ENCODE peak calls at places on chromosomes 16 and 17, in six cellular contexts. J is neural crest cell, D is upper lobe of right lung, W is B cell, V is H9, E is AG04450. K is an unnamed sample.

GRCh38 chr17:80360396-80360795 is 54.6 kb upstream of the ENDOV start:
- DNase-seq in V (no peak), D (no peak), E (no peak), W (no peak), J (no peak), K (no peak)

GRCh38 chr17:49971199-49971847 is 2.3 kb downstream of the DLX4 start:
- DNase-seq in V (no peak), W (no peak), D (no peak), J (no peak), E (no peak), K (no peak)

GRCh38 chr17:78538033-78538776 is 39.0 kb downstream of the DNAH17 start:
- DNase-seq in J (no peak), D (peak), V (no peak), W (no peak), E (no peak), K (peak)

GRCh38 chr17:19728114-19728495 is 11.7 kb upstream of the SLC47A2 start:
- DNase-seq in E (peak), W (no peak), D (peak), J (no peak), V (no peak), K (peak)

GRCh38 chr17:39174907-39175694 is 9.1 kb upstream of the ARL5C start:
- DNase-seq in J (peak), E (no peak), V (peak), W (peak), D (peak), K (peak)

GRCh38 chr17:50110591-50111349 is 15.6 kb downstream of the PDK2 start:
- DNase-seq in V (no peak), E (no peak), W (no peak), J (no peak), D (no peak), K (no peak)

GRCh38 chr16:24253192-24253591 is 2.9 kb upstream of the CACNG3 start:
- DNase-seq in E (no peak), V (peak), J (peak), W (peak), D (no peak), K (peak)

GRCh38 chr17:30379303-30380105 is 777 bp downstream of the CPD start:
- DNase-seq in W (no peak), J (no peak), E (no peak), D (peak), V (peak), K (peak)

GRCh38 chr17:35496470-35497290 is 40.8 kb downstream of the SLFN12L start:
- DNase-seq in E (no peak), V (peak), W (no peak), J (no peak), D (no peak), K (no peak)

GRCh38 chr16:59164461-59164860 is 430.3 kb upstream of the GOT2 start:
- DNase-seq in E (no peak), J (peak), V (no peak), D (no peak), W (no peak), K (peak)

GRCh38 chr16:85724126-85724879 is 26.6 kb downstream of the C16orf74 start:
- DNase-seq in D (no peak), J (no peak), E (no peak), W (peak), V (no peak), K (no peak)

GRCh38 chr17:66952031-66952524 is 12.4 kb upstream of the CACNG4 start:
- DNase-seq in W (no peak), V (peak), E (peak), D (peak), J (no peak), K (peak)

GRCh38 chr16:68768170-68768569 is 31.1 kb downstream of the CDH1 start:
- DNase-seq in V (no peak), J (no peak), W (no peak), E (no peak), D (no peak), K (no peak)

GRCh38 chr16:11052080-11052808 is 107.9 kb downstream of the CLEC16A start:
- DNase-seq in E (no peak), W (peak), J (no peak), V (no peak), D (peak), K (no peak)

DNA sequence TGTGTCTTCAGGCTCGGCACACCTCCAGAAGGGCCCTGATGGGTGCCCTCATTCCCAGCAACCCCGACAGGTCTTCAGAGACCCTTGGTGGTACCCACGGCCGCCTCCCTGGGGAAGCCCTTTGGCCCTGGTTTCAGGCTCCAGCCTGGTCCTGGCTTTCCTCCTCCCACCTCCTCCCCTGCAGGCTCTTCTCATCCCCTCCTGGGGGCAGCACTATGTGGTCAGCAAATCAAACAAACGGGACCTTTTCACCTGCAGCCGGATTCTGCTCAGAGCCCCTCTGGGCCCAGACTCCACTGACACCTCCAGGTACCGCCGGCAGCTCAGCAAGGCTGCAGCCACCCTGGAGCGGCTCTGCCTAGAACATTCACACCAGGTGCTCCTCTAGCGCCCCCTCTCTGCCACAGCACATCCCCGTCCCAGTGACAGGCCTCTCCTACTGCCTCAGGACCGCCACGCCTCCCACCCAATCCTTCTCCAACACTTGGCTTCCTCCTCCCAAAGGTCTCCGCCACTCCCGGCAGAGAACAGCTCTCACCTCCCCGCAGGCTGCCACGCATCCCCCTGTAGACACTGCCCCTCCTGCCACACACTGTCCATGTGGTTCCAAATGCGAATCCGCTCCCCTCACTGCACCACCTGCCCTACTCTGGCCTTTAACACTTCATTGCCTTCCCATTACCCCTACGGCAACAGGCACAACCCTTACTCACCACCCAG is 12.0 kb downstream of the CORO7 start:
- DNase-seq in W (no peak), E (no peak), V (peak), D (peak), J (peak), K (peak)
- TF ChIP-seq CTCF in W (peak), E (peak), V (peak), D (peak), J (peak), K (peak)

DNA sequence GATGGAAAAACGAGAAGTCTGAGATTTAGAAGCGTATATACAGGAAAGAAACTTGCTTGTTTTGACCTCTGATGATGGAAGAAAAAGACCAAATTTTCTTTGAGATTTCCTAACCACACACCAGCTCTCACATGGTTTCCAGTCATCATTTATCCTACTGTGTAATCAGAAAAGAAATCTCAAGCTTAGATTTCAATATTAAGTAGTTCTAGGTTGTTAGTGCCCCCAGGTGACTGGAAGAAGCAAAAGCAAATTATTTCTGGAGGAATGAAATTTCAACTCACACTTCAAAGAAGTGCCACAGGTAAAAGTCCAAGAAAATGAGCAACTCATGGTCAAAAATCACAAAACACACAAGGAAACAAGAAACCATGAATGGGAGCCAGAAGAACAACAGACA is 51.8 kb upstream of the KDM6B start:
- DNase-seq in V (no peak), E (peak), D (no peak), W (no peak), J (no peak), K (peak)
- TF ChIP-seq CTCF in V (no peak), E (peak), D (no peak), W (no peak), J (no peak), K (peak)

GRCh38 chr17:21199311-21199710 is 14.7 kb downstream of the TMEM11 start:
- DNase-seq in J (no peak), D (no peak), W (peak), E (no peak), V (peak), K (no peak)
- TF ChIP-seq CTCF in J (no peak), D (no peak), W (no peak), E (no peak), V (no peak), K (no peak)

GRCh38 chr16:30557950-30558788 is at the start of gene ZNF764:
- DNase-seq in W (peak), D (peak), J (peak), E (peak), V (peak), K (peak)
- TF ChIP-seq CTCF in W (no peak), D (peak), J (no peak), E (no peak), V (no peak), K (no peak)

K was measured in MCF 10A.